ENCODE peak calls at places on chromosomes 6 and 20, in five cellular contexts. F is stromal cell of bone marrow; N is stimulated activated CD4-positive, alpha-beta T cell treated with anti-CD3 and anti-CD28 coated beads, Interleukin-4, amount 100 ng/mL, for 24 hours; B is osteocyte; I is lower leg skin. Q is an unnamed sample.

GRCh38 chr20:25064561-25064960 is 6.6 kb upstream of the ACSS1 start:
- DNase-seq in I (no peak), N (no peak), B (no peak), F (no peak), Q (no peak)

GRCh38 chr6:34571388-34571787 is 15.3 kb upstream of the SPDEF start:
- DNase-seq in N (no peak), I (no peak), B (no peak), F (no peak), Q (no peak)

GRCh38 chr6:1110935-1111334 is 201.0 kb upstream of the FOXQ1 start:
- DNase-seq in B (peak), I (peak), F (no peak), N (no peak), Q (no peak)

GRCh38 chr6:136783495-136784270 is 8.6 kb downstream of the MAP3K5 start:
- DNase-seq in N (no peak), I (no peak), F (no peak), B (no peak), Q (no peak)

GRCh38 chr6:90295854-90296345 is 743 bp downstream of the BACH2 start:
- DNase-seq in B (no peak), N (peak), I (peak), F (no peak), Q (no peak)

GRCh38 chr6:112247275-112247674 is 7.1 kb downstream of the LAMA4 start:
- DNase-seq in N (no peak), I (no peak), F (no peak), B (no peak), Q (no peak)

GRCh38 chr20:24131684-24132083 is 143.1 kb upstream of the GGTLC1 start:
- DNase-seq in N (no peak), F (no peak), B (no peak), I (no peak), Q (no peak)

GRCh38 chr20:19583532-19584175 is 174.4 kb upstream of the RIN2 start:
- DNase-seq in B (no peak), N (peak), I (peak), F (peak), Q (peak)

GRCh38 chr6:144156334-144156733 is 6.0 kb downstream of the STX11 start:
- DNase-seq in I (no peak), B (no peak), N (no peak), F (no peak), Q (no peak)

GRCh38 chr20:59075934-59076508 is 33.4 kb upstream of the PRELID3B start:
- DNase-seq in N (no peak), F (no peak), I (no peak), B (no peak), Q (no peak)

GRCh38 chr20:32965581-32966373 is 38.5 kb downstream of the SUN5 start:
- DNase-seq in N (peak), I (peak), F (no peak), B (peak), Q (no peak)

GRCh38 chr20:60071965-60072364 is 113.7 kb downstream of the CDH26 start:
- DNase-seq in B (no peak), N (no peak), I (no peak), F (no peak), Q (no peak)